ENCODE peak calls at places on chromosomes 2 and 18, in ten cellular contexts. F, O, D, V, T, R, J, Q, S and P are unnamed samples.

GRCh38 chr2:61435291-61435690 is 35.6 kb downstream of the USP34 start:
- DNase-seq in F (no peak), O (no peak), D (no peak), V (no peak), T (no peak), R (no peak), J (no peak), Q (no peak), S (no peak), P (no peak)

GRCh38 chr2:216006164-216006663 is 7.1 kb downstream of the MREG start:
- DNase-seq in F (peak; percentile 11), O (no peak), D (no peak), V (peak; percentile 83), T (no peak), R (no peak), J (no peak), Q (peak; percentile 76), S (peak; percentile 92), P (peak; percentile 93)

GRCh38 chr2:58698610-58699009 is 457.5 kb upstream of the FANCL start:
- DNase-seq in F (no peak), O (no peak), D (no peak), V (no peak), T (no peak), R (no peak), J (no peak), Q (no peak), S (no peak), P (no peak)

GRCh38 chr18:38790303-38790702 is 1224.7 kb upstream of the CELF4 start:
- DNase-seq in F (no peak), O (no peak), D (no peak), V (peak; percentile 0), T (no peak), R (no peak), J (no peak), Q (no peak), S (no peak), P (peak; percentile 23)

GRCh38 chr2:5195636-5196035 is 496.5 kb upstream of the SOX11 start:
- DNase-seq in F (no peak), O (no peak), D (no peak), V (no peak), T (no peak), R (no peak), J (peak; percentile 24), Q (no peak), S (no peak), P (peak; percentile 40)

GRCh38 chr18:29164020-29164706 is 987.2 kb upstream of the CDH2 start:
- DNase-seq in F (peak; percentile 94), O (peak; percentile 95), D (no peak), V (peak; percentile 78), T (no peak), R (no peak), J (no peak), Q (no peak), S (peak; percentile 93), P (peak; percentile 94)

GRCh38 chr2:210072493-210072892 is 70.1 kb downstream of the RPE start:
- DNase-seq in F (no peak), O (no peak), D (no peak), V (no peak), T (no peak), R (no peak), J (no peak), Q (no peak), S (no peak), P (no peak)

GRCh38 chr2:128440666-128441340 is 122.1 kb upstream of the HS6ST1 start:
- DNase-seq in F (no peak), O (no peak), D (no peak), V (no peak), T (no peak), R (no peak), J (no peak), Q (no peak), S (no peak), P (no peak)

GRCh38 chr2:192196451-192197194 is 1.9 kb upstream of the TMEFF2 start:
- DNase-seq in F (no peak), O (peak; percentile 4), D (no peak), V (no peak), T (no peak), R (no peak), J (no peak), Q (peak; percentile 37), S (no peak), P (peak; percentile 10)

GRCh38 chr2:23411752-23412431 is 26.9 kb downstream of the KLHL29 start:
- DNase-seq in F (peak; percentile 7), O (peak; percentile 85), D (no peak), V (peak; percentile 43), T (no peak), R (no peak), J (no peak), Q (no peak), S (peak; percentile 71), P (peak; percentile 97)

GRCh38 chr2:66364495-66364992 is 70.4 kb upstream of the MEIS1 start:
- DNase-seq in F (peak; percentile 20), O (peak; percentile 89), D (no peak), V (peak; percentile 53), T (no peak), R (no peak), J (no peak), Q (no peak), S (peak; percentile 89), P (no peak)

GRCh38 chr2:240519396-240520142 is 38.2 kb downstream of the ANKMY1 start:
- DNase-seq in F (no peak), O (peak; percentile 14), D (no peak), V (no peak), T (no peak), R (no peak), J (no peak), Q (no peak), S (no peak), P (no peak)

GRCh38 chr2:61959381-61960293 is 54.2 kb downstream of the COMMD1 start:
- DNase-seq in F (no peak), O (no peak), D (no peak), V (no peak), T (no peak), R (no peak), J (no peak), Q (no peak), S (no peak), P (peak; percentile 71)

GRCh38 chr2:127326289-127326945 is 32.5 kb upstream of the ERCC3 start:
- DNase-seq in F (no peak), O (no peak), D (no peak), V (peak; percentile 10), T (no peak), R (no peak), J (no peak), Q (no peak), S (no peak), P (peak; percentile 8)

GRCh38 chr2:120244656-120245519 is 7.8 kb upstream of the RALB start:
- DNase-seq in F (no peak), O (no peak), D (no peak), V (no peak), T (no peak), R (no peak), J (no peak), Q (no peak), S (no peak), P (no peak)

GRCh38 chr2:222912117-222912516 is 51.3 kb downstream of the ACSL3 start:
- DNase-seq in F (no peak), O (no peak), D (no peak), V (no peak), T (no peak), R (no peak), J (no peak), Q (peak; percentile 81), S (no peak), P (no peak)

GRCh38 chr2:75416420-75417342 is 144.1 kb downstream of the EVA1A start:
- DNase-seq in F (no peak), O (no peak), D (no peak), V (no peak), T (no peak), R (no peak), J (no peak), Q (peak; percentile 1), S (no peak), P (no peak)

GRCh38 chr18:10050956-10051355 is 137.1 kb downstream of the VAPA start:
- DNase-seq in F (no peak), O (no peak), D (no peak), V (no peak), T (no peak), R (no peak), J (no peak), Q (no peak), S (no peak), P (no peak)

GRCh38 chr2:587371-587960 is 89.7 kb downstream of the TMEM18 start:
- DNase-seq in F (no peak), O (no peak), D (no peak), V (no peak), T (no peak), R (no peak), J (no peak), Q (no peak), S (no peak), P (no peak)

GRCh38 chr2:210544191-210544590 is 12.2 kb upstream of the CPS1 start:
- DNase-seq in F (no peak), O (no peak), D (no peak), V (no peak), T (no peak), R (no peak), J (no peak), Q (no peak), S (no peak), P (peak; percentile 29)

GRCh38 chr2:68987051-68987503 is 12.6 kb downstream of the GKN1 start:
- DNase-seq in F (no peak), O (no peak), D (no peak), V (no peak), T (no peak), R (no peak), J (no peak), Q (no peak), S (no peak), P (no peak)

GRCh38 chr2:171966268-171966667 is 33.5 kb upstream of the METAP1D start:
- DNase-seq in F (no peak), O (no peak), D (no peak), V (no peak), T (no peak), R (no peak), J (peak; percentile 36), Q (no peak), S (no peak), P (no peak)

GRCh38 chr2:26608557-26608956 is 32.6 kb downstream of the CIB4 start:
- DNase-seq in F (no peak), O (no peak), D (no peak), V (no peak), T (no peak), R (no peak), J (no peak), Q (no peak), S (no peak), P (no peak)

GRCh38 chr2:215594766-215595165 is 158.9 kb upstream of the FN1 start:
- DNase-seq in F (no peak), O (peak; percentile 49), D (no peak), V (no peak), T (no peak), R (no peak), J (no peak), Q (no peak), S (peak; percentile 21), P (peak; percentile 79)

GRCh38 chr2:20589975-20590703 is 60.8 kb downstream of the HS1BP3 start:
- DNase-seq in F (peak; percentile 36), O (no peak), D (no peak), V (no peak), T (no peak), R (no peak), J (no peak), Q (no peak), S (peak; percentile 81), P (peak; percentile 57)

GRCh38 chr18:34028341-34028740 is 196.4 kb downstream of the NOL4 start:
- DNase-seq in F (no peak), O (peak; percentile 87), D (no peak), V (no peak), T (no peak), R (no peak), J (peak; percentile 58), Q (no peak), S (no peak), P (no peak)

GRCh38 chr2:10267551-10268465 is 34.9 kb upstream of the HPCAL1 start:
- DNase-seq in F (no peak), O (no peak), D (no peak), V (no peak), T (no peak), R (no peak), J (peak; percentile 14), Q (no peak), S (no peak), P (no peak)

GRCh38 chr2:20027715-20028434 is 15.4 kb upstream of the MATN3 start:
- DNase-seq in F (no peak), O (peak; percentile 22), D (no peak), V (no peak), T (no peak), R (no peak), J (no peak), Q (no peak), S (peak; percentile 28), P (no peak)